ENCODE peak calls at places on chromosomes 3 and 15, in eight cellular contexts. N is astrocyte; C is body of pancreas; U is BE2C; V is IMR-90; E is CD8-positive, alpha-beta T cell; L is bronchial epithelial cell; B is stomach. G is an unnamed sample.
A peak's percentile ranks its signal among the peaks of the same experiment; 100 is the strongest.

GRCh38 chr3:2343031-2343682 is 244.5 kb downstream of the CNTN4 start:
- DNase-seq in V (no peak), L (no peak), B (no peak), U (no peak), C (no peak), E (no peak), N (no peak), G (no peak)

GRCh38 chr3:122982202-122983185 is 45.1 kb downstream of the SEMA5B start:
- DNase-seq in N (no peak), U (no peak), E (no peak), V (no peak), C (no peak), L (no peak), B (no peak), G (no peak)

GRCh38 chr3:56630966-56631365 is 52.1 kb downstream of the TASOR start:
- DNase-seq in C (no peak), N (peak; percentile 9), U (no peak), L (peak; percentile 12), E (no peak), V (peak; percentile 1), B (no peak), G (peak; percentile 21)

GRCh38 chr3:9253327-9253726 is 3.9 kb upstream of the SRGAP3 start:
- DNase-seq in B (no peak), V (peak; percentile 3), L (peak; percentile 65), N (no peak), C (no peak), U (no peak), E (no peak), G (no peak)

GRCh38 chr15:75640483-75641175 is 605 bp upstream of the IMP3 start:
- DNase-seq in C (no peak), E (no peak), L (peak; percentile 63), V (peak; percentile 45), U (peak; percentile 61), B (no peak), N (peak; percentile 38), G (peak; percentile 40)

GRCh38 chr15:70503073-70503745 is 260.1 kb downstream of the UACA start:
- DNase-seq in C (no peak), B (no peak), U (no peak), E (no peak), V (no peak), N (no peak), L (no peak), G (no peak)

GRCh38 chr3:45365060-45365459 is 23.3 kb upstream of the LARS2 start:
- DNase-seq in N (peak; percentile 36), B (no peak), U (no peak), C (no peak), L (peak; percentile 44), V (peak; percentile 61), E (no peak), G (peak; percentile 37)

GRCh38 chr3:66789584-66790237 is 208.4 kb upstream of the KBTBD8 start:
- DNase-seq in V (no peak), B (no peak), U (peak; percentile 65), L (no peak), E (no peak), C (peak; percentile 4), N (peak; percentile 8), G (peak; percentile 15)

GRCh38 chr3:101151286-101151901 is 158.2 kb upstream of the ABI3BP start:
- DNase-seq in E (no peak), C (no peak), N (no peak), L (no peak), B (no peak), U (no peak), V (no peak), G (peak; percentile 29)

GRCh38 chr15:82647835-82648256 is 683 bp upstream of the CPEB1 start:
- DNase-seq in E (peak; percentile 24), N (no peak), C (peak; percentile 8), U (no peak), L (no peak), V (no peak), B (no peak), G (no peak)

GRCh38 chr15:78737187-78737820 is 74.0 kb downstream of the ADAMTS7 start:
- DNase-seq in N (no peak), U (no peak), L (no peak), E (no peak), C (no peak), B (no peak), V (no peak), G (no peak)

GRCh38 chr3:11610044-11610671 is 33.6 kb downstream of the VGLL4 start:
- DNase-seq in L (no peak), C (no peak), N (peak; percentile 95), V (peak; percentile 65), E (no peak), B (peak; percentile 41), U (peak; percentile 15), G (no peak)

GRCh38 chr15:101215681-101216080 is 36.2 kb downstream of the CHSY1 start:
- DNase-seq in L (peak; percentile 65), N (no peak), E (no peak), U (no peak), C (no peak), V (no peak), B (no peak), G (no peak)

GRCh38 chr3:15303216-15303615 is 29.2 kb downstream of the SH3BP5 start:
- DNase-seq in U (no peak), E (no peak), C (no peak), B (no peak), L (no peak), V (no peak), N (no peak), G (no peak)

GRCh38 chr15:45458746-45459403 is 63.7 kb downstream of the SLC30A4 start:
- DNase-seq in B (peak; percentile 84), C (peak; percentile 65), N (no peak), E (peak; percentile 65), L (peak; percentile 38), U (peak; percentile 69), V (peak; percentile 37), G (peak; percentile 34)

GRCh38 chr3:139638518-139638917 is 39.3 kb downstream of the NMNAT3 start:
- DNase-seq in N (no peak), V (no peak), B (no peak), U (no peak), L (no peak), C (no peak), E (no peak), G (no peak)

GRCh38 chr3:150235799-150236198 is 172.3 kb upstream of the TSC22D2 start:
- DNase-seq in V (peak; percentile 91), C (no peak), B (no peak), N (peak; percentile 95), L (peak; percentile 17), E (no peak), U (no peak), G (peak; percentile 97)

GRCh38 chr3:49165771-49166751 is at the start of gene CCDC71:
- DNase-seq in E (peak; percentile 52), V (peak; percentile 51), C (peak; percentile 70), U (peak; percentile 58), N (peak; percentile 16), L (peak; percentile 27), B (peak; percentile 75), G (peak; percentile 59)

GRCh38 chr3:196431193-196432136 is 762 bp downstream of the UBXN7 start:
- DNase-seq in V (peak; percentile 62), U (peak; percentile 20), B (no peak), N (peak; percentile 61), E (no peak), L (peak; percentile 58), C (peak; percentile 12), G (peak; percentile 58)

GRCh38 chr3:25910997-25911396 is 121.1 kb downstream of the OXSM start:
- DNase-seq in C (peak; percentile 21), N (no peak), V (peak; percentile 48), B (no peak), U (peak; percentile 11), E (no peak), L (peak; percentile 23), G (no peak)

DNA sequence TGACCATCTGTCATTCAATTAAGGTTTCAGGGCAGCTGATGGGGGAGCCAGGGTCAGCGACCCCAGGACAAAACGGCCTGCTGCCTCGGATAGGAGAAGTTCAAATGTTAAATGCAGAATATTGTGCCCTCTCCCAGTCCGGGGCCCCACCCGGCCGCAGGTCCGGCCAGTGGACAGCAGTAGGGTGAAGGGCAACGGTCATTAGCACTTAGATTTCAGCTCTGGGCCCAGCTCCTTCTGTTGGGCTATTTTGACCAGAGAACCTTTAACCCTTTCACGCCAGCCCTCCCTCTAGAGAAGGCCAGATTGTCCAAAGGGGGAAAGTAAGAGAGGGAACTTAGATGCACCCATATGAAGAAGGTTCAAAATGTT is 16.1 kb upstream of the ONECUT1 start:
- DNase-seq in B (no peak), E (no peak), V (no peak), U (no peak), L (no peak), C (no peak), N (no peak), G (no peak)
- H3K4me3 ChIP-seq in B (no peak overlapping the region), E (no peak overlapping the region), V (no peak overlapping the region), U (no peak overlapping the region), L (no peak overlapping the region), C (no peak overlapping the region), N (no peak overlapping the region), G (no peak overlapping the region)

GRCh38 chr3:34364345-34364744 is 565.9 kb downstream of the PDCD6IP start:
- DNase-seq in B (no peak), N (no peak), E (no peak), C (no peak), L (peak; percentile 81), V (no peak), U (no peak), G (no peak)
- TF ChIP-seq CTCF in B (no peak), N (no peak), E (no peak), C (no peak), L (no peak), V (no peak), U (no peak), G (no peak)

DNA sequence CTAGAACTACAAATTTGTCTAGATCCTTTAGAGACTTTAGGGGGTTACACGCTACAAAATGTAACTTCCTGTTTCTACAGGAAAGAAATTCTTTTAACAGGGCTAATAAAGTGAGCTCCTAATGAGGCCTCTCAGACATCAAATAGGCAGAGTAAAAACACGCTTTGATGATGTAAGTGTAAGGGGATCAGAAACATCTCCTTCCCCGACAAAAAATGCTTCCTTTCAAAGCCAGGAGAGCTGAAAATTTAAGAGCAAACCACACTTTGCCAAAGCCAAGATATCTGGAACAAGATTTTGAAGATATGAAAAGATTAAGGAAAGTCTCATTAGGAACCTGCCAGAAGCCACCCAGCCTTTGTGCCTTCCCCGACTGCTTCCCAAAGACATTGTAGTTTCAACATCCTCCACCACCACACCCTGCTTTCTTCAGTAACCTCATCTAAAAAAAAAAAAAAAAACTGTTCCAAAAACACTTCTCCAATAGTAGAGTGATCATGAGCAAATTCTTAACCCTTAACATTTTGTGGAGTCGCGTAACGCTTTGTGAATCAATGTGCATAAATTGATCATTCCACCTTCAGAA is 505.0 kb upstream of the THBS1 start:
- DNase-seq in E (no peak), U (no peak), V (no peak), N (peak; percentile 31), B (no peak), L (no peak), C (no peak), G (peak; percentile 60)
- H3K4me3 ChIP-seq in E (no peak overlapping the region), U (no peak overlapping the region), V (no peak overlapping the region), N (no peak overlapping the region), B (no peak overlapping the region), L (no peak overlapping the region), C (no peak overlapping the region), G (no peak overlapping the region)

DNA sequence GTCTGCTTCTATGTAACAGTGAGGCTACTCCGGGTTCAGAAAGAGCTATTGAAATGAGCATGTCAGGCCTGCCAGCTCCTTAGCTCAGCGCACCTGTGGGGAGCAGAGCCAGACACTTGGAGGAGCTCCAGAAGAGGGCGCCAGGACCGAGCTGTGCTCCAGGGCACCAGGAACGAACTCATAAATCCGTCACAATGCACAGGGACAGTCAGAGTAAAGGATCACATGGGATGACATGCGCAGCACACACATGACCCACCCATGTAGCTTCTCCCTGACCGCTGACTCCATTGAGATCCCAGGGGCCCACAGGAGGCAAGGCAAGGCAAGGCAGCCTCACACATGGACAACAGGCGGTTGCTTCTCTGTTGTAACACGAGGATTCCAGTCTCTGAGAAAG is 26.0 kb upstream of the GNB5 start:
- DNase-seq in E (no peak), B (peak; percentile 65), L (peak; percentile 14), N (no peak), U (peak; percentile 53), C (peak; percentile 51), V (no peak), G (no peak)
- TF ChIP-seq CTCF in E (no peak), B (no peak), L (peak; percentile 43), N (no peak), U (peak; percentile 43), C (no peak), V (no peak), G (no peak)

G was measured in AG10803.